ENCODE peak calls at places on chromosomes 5 and 9, in nine cellular contexts. M is stimulated activated CD4-positive, alpha-beta T cell treated with anti-CD3 and anti-CD28 coated beads, TNF-alpha, amount 100 ng/mL, for 4 hours; J is H9; G is activated T-cell treated with anti-CD3 and anti-CD28 coated beads for 48 hours; E is SJSA1; I is cardiac septum; B is KG1; W is GM23248; Z is activated CD4-positive, CD25-positive, alpha-beta regulatory T cell treated with anti-CD3 and anti-CD28 coated beads, Interleukin-2, amount 50 U/mL, for 16 hours. F is an unnamed sample.

GRCh38 chr9:128685022-128685332 is 4.0 kb upstream of the SET start:
- DNase-seq in M (no peak), J (no peak), G (no peak), E (no peak), I (no peak), B (no peak), W (no peak), Z (no peak), F (no peak)

GRCh38 chr5:32420506-32420905 is 24.0 kb downstream of the ZFR start:
- DNase-seq in M (no peak), J (no peak), G (no peak), E (no peak), I (no peak), B (no peak), W (peak), Z (no peak), F (no peak)

GRCh38 chr5:172334196-172334595 is 50.6 kb upstream of the UBTD2 start:
- DNase-seq in M (no peak), J (peak), G (peak), E (no peak), I (no peak), B (no peak), W (no peak), Z (no peak), F (peak)

GRCh38 chr9:26326473-26327044 is 566.0 kb downstream of the CAAP1 start:
- DNase-seq in M (no peak), J (peak), G (no peak), E (no peak), I (no peak), B (peak), W (peak), Z (no peak), F (peak)

GRCh38 chr5:93789173-93790070 is 48.0 kb upstream of the POU5F2 start:
- DNase-seq in M (no peak), J (no peak), G (no peak), E (no peak), I (no peak), B (no peak), W (peak), Z (no peak), F (peak)

GRCh38 chr5:168601972-168602371 is 22.8 kb upstream of the PANK3 start:
- DNase-seq in M (no peak), J (no peak), G (no peak), E (no peak), I (no peak), B (no peak), W (no peak), Z (no peak), F (no peak)

GRCh38 chr9:22622823-22623222 is 176.2 kb downstream of the DMRTA1 start:
- DNase-seq in M (no peak), J (no peak), G (no peak), E (no peak), I (no peak), B (no peak), W (no peak), Z (no peak), F (no peak)

GRCh38 chr9:128275198-128276007 is at the start of gene GOLGA2:
- DNase-seq in M (peak), J (peak), G (no peak), E (peak), I (no peak), B (no peak), W (peak), Z (no peak), F (no peak)

GRCh38 chr5:170641589-170642031 is 137.8 kb downstream of the KCNIP1 start:
- DNase-seq in M (no peak), J (no peak), G (no peak), E (no peak), I (peak), B (no peak), W (no peak), Z (no peak), F (no peak)

GRCh38 chr9:81526587-81526986 is 162.8 kb downstream of the TLE1 start:
- DNase-seq in M (no peak), J (no peak), G (no peak), E (no peak), I (no peak), B (no peak), W (peak), Z (no peak), F (peak)

GRCh38 chr5:141878186-141878770 is at the start of gene PCDH1:
- DNase-seq in M (no peak), J (no peak), G (no peak), E (no peak), I (no peak), B (no peak), W (peak), Z (no peak), F (no peak)

GRCh38 chr9:111375817-111376564 is 46.0 kb upstream of the OR2K2 start:
- DNase-seq in M (no peak), J (no peak), G (no peak), E (no peak), I (no peak), B (no peak), W (peak), Z (no peak), F (no peak)

GRCh38 chr5:92641031-92641962 is 939.7 kb downstream of the NR2F1-AS1 start:
- DNase-seq in M (no peak), J (no peak), G (no peak), E (peak), I (no peak), B (no peak), W (peak), Z (no peak), F (peak)

GRCh38 chr5:153372433-153373167 is 117.9 kb upstream of the GRIA1 start:
- DNase-seq in M (no peak), J (no peak), G (no peak), E (no peak), I (no peak), B (no peak), W (no peak), Z (no peak), F (no peak)

GRCh38 chr5:72485366-72486052 is 21.7 kb downstream of the ZNF366 start:
- DNase-seq in M (no peak), J (no peak), G (no peak), E (no peak), I (no peak), B (no peak), W (no peak), Z (no peak), F (no peak)

GRCh38 chr9:83239787-83240186 is 176.8 kb upstream of the RASEF start:
- DNase-seq in M (no peak), J (no peak), G (no peak), E (no peak), I (no peak), B (no peak), W (no peak), Z (no peak), F (no peak)